ENCODE peak calls at places on chromosomes 11 and 22, in six cellular contexts. B is activated naive CD4-positive, alpha-beta T cell; Y is NCI-H2171; H is stimulated activated naive CD8-positive, alpha-beta T cell treated with anti-CD3 and anti-CD28 coated beads, Interleukin-15, Interleukin-2, amounts not matched to agents 100 U/mL and 50 U/mL, for 24 hours; Z is stimulated activated CD8-positive, alpha-beta memory T cell treated with anti-CD3 and anti-CD28 coated beads, Interleukin-7, amount 100 ng/mL, for 1 hour; T is AG20443. P is an unnamed sample.

GRCh38 chr11:78926633-78927347 is 352.1 kb upstream of the NARS2 start:
- DNase-seq in Y (no peak), T (peak), B (no peak), Z (no peak), H (no peak), P (no peak)

GRCh38 chr11:61309739-61310138 is 14.6 kb upstream of the VWCE start:
- DNase-seq in Z (no peak), H (peak), B (no peak), T (no peak), Y (no peak), P (no peak)

GRCh38 chr11:123231263-123231662 is 36.2 kb upstream of the CLMP start:
- DNase-seq in H (no peak), Z (no peak), B (no peak), T (peak), Y (no peak), P (peak)

GRCh38 chr11:121367434-121367833 is 74.9 kb downstream of the SC5D start:
- DNase-seq in T (no peak), H (no peak), Z (no peak), B (no peak), Y (no peak), P (peak)

GRCh38 chr11:27291302-27291889 is 71.6 kb downstream of the CCDC34 start:
- DNase-seq in Y (peak), Z (no peak), T (no peak), H (no peak), B (no peak), P (no peak)

GRCh38 chr22:39041908-39042307 is 1.2 kb downstream of the APOBEC3F start:
- DNase-seq in Y (no peak), Z (no peak), B (no peak), T (no peak), H (no peak), P (no peak)

GRCh38 chr11:47356129-47356997 is 3.9 kb upstream of the MYBPC3 start:
- DNase-seq in Y (no peak), B (no peak), Z (no peak), H (no peak), T (no peak), P (no peak)

GRCh38 chr11:127000291-127000968 is at the start of gene KIRREL3:
- DNase-seq in H (no peak), Y (peak), B (no peak), T (peak), Z (no peak), P (no peak)

GRCh38 chr11:17601206-17602075 is 54.4 kb downstream of the OTOG start:
- DNase-seq in T (peak), Y (no peak), H (no peak), Z (no peak), B (no peak), P (no peak)

GRCh38 chr22:18044548-18045271 is 20.3 kb upstream of the MICAL3 start:
- DNase-seq in Y (no peak), Z (no peak), T (no peak), B (no peak), H (no peak), P (no peak)

GRCh38 chr11:75510626-75511025 is 15.1 kb downstream of the GDPD5 start:
- DNase-seq in Y (no peak), B (no peak), T (no peak), Z (no peak), H (no peak), P (no peak)

GRCh38 chr22:30217698-30218565 is 28.6 kb downstream of the LIF start:
- DNase-seq in Z (no peak), Y (no peak), T (peak), B (no peak), H (no peak), P (no peak)

GRCh38 chr11:114738954-114739353 is 60.6 kb downstream of the NXPE2 start:
- DNase-seq in Z (peak), B (no peak), T (peak), Y (peak), H (peak), P (peak)

GRCh38 chr11:1139441-1140066 is 18.2 kb upstream of the MUC5AC start:
- DNase-seq in Z (no peak), T (peak), B (no peak), Y (no peak), H (no peak), P (peak)

GRCh38 chr11:121936781-121937447 is 179.1 kb downstream of the BLID start:
- DNase-seq in T (peak), Y (no peak), Z (no peak), H (no peak), B (no peak), P (peak)

GRCh38 chr11:75388386-75389275 is 10.7 kb upstream of the RPS3 start:
- DNase-seq in Z (peak), B (no peak), Y (peak), H (peak), T (peak), P (peak)

GRCh38 chr11:67352546-67353316 is 615 bp downstream of the POLD4 start:
- DNase-seq in Y (no peak), H (peak), B (no peak), Z (no peak), T (peak), P (no peak)

GRCh38 chr11:117908261-117908895 is 20.8 kb downstream of the TMPRSS13 start:
- DNase-seq in Z (no peak), H (no peak), T (no peak), Y (no peak), B (no peak), P (no peak)

GRCh38 chr22:37782340-37783168 is 25.2 kb upstream of the GCAT start:
- DNase-seq in Z (no peak), Y (no peak), B (no peak), T (peak), H (no peak), P (no peak)

P was measured in iris pigment epithelial cell.